ENCODE peak calls at places on chromosomes 11 and 22, in eight cellular contexts. Z, M, N, H, S, X, O and D are unnamed samples.
A peak's percentile ranks its signal among the peaks of the same experiment; 100 is the strongest.

GRCh38 chr22:24427500-24428164 is at the start of gene ADORA2A:
- DNase-seq in Z (peak; percentile 90), M (no peak), N (peak; percentile 95), H (peak; percentile 18), S (no peak), X (peak; percentile 72), O (no peak), D (no peak)

GRCh38 chr11:112614605-112615004 is 346.6 kb upstream of the NCAM1 start:
- DNase-seq in Z (no peak), M (no peak), N (no peak), H (no peak), S (no peak), X (no peak), O (no peak), D (no peak)

GRCh38 chr22:31148516-31148915 is 8.2 kb upstream of the PLA2G3 start:
- DNase-seq in Z (no peak), M (peak; percentile 24), N (no peak), H (no peak), S (no peak), X (no peak), O (peak; percentile 45), D (no peak)

GRCh38 chr22:38401336-38402084 is 53.5 kb downstream of the KCNJ4 start:
- DNase-seq in Z (no peak), M (peak; percentile 9), N (no peak), H (no peak), S (no peak), X (no peak), O (no peak), D (no peak)

GRCh38 chr22:50175191-50175461 is 4.6 kb downstream of the PANX2 start:
- DNase-seq in Z (no peak), M (no peak), N (no peak), H (no peak), S (no peak), X (no peak), O (no peak), D (no peak)

GRCh38 chr11:121282376-121282775 is 10.2 kb upstream of the SC5D start:
- DNase-seq in Z (no peak), M (no peak), N (no peak), H (no peak), S (no peak), X (no peak), O (no peak), D (no peak)

GRCh38 chr11:100719362-100719761 is 32.3 kb downstream of the ARHGAP42 start:
- DNase-seq in Z (no peak), M (peak; percentile 14), N (no peak), H (peak; percentile 61), S (no peak), X (no peak), O (peak; percentile 54), D (no peak)

GRCh38 chr11:13043912-13044628 is 35.0 kb downstream of the RASSF10 start:
- DNase-seq in Z (no peak), M (no peak), N (no peak), H (no peak), S (no peak), X (no peak), O (no peak), D (no peak)

GRCh38 chr11:127628463-127628785 is 627.9 kb upstream of the KIRREL3 start:
- DNase-seq in Z (no peak), M (no peak), N (no peak), H (no peak), S (no peak), X (no peak), O (no peak), D (no peak)

GRCh38 chr11:11073996-11074395 is 216.1 kb upstream of the ZBED5 start:
- DNase-seq in Z (no peak), M (no peak), N (no peak), H (no peak), S (no peak), X (no peak), O (no peak), D (no peak)

GRCh38 chr11:75474878-75475766 is 42.1 kb upstream of the KLHL35 start:
- DNase-seq in Z (peak; percentile 79), M (peak; percentile 56), N (peak; percentile 37), H (peak; percentile 50), S (peak; percentile 67), X (peak; percentile 67), O (peak; percentile 29), D (peak; percentile 26)

GRCh38 chr22:47966316-47966715 is 1203.9 kb downstream of the TBC1D22A start:
- DNase-seq in Z (no peak), M (no peak), N (no peak), H (no peak), S (no peak), X (no peak), O (no peak), D (no peak)

GRCh38 chr22:21104126-21104691 is 58.5 kb downstream of the LRRC74B start:
- DNase-seq in Z (no peak), M (no peak), N (no peak), H (no peak), S (no peak), X (no peak), O (no peak), D (no peak)

GRCh38 chr11:66845876-66846212 is 2.6 kb downstream of the RCE1 start:
- DNase-seq in Z (no peak), M (no peak), N (no peak), H (no peak), S (peak; percentile 39), X (no peak), O (no peak), D (no peak)

GRCh38 chr22:29456211-29456671 is 17.9 kb downstream of the RFPL1 start:
- DNase-seq in Z (no peak), M (no peak), N (no peak), H (no peak), S (no peak), X (no peak), O (peak; percentile 86), D (no peak)

GRCh38 chr22:16824718-16825687 is at the start of gene XKR3:
- DNase-seq in Z (peak; percentile 6), M (no peak), N (peak; percentile 43), H (no peak), S (no peak), X (no peak), O (no peak), D (no peak)

GRCh38 chr11:13033760-13034533 is 24.8 kb downstream of the RASSF10 start:
- DNase-seq in Z (no peak), M (no peak), N (no peak), H (no peak), S (no peak), X (no peak), O (no peak), D (no peak)

GRCh38 chr22:46652930-46653331 is 32.7 kb downstream of the GRAMD4 start:
- DNase-seq in Z (no peak), M (no peak), N (no peak), H (no peak), S (no peak), X (no peak), O (peak; percentile 25), D (no peak)

GRCh38 chr22:19802881-19803735 is 42.5 kb downstream of the TBX1 start:
- DNase-seq in Z (no peak), M (no peak), N (no peak), H (peak; percentile 17), S (no peak), X (no peak), O (no peak), D (no peak)

GRCh38 chr11:121336279-121336947 is 43.8 kb downstream of the SC5D start:
- DNase-seq in Z (no peak), M (no peak), N (no peak), H (no peak), S (no peak), X (no peak), O (no peak), D (no peak)

GRCh38 chr22:42758929-42759629 is 38.4 kb upstream of the A4GALT start:
- DNase-seq in Z (no peak), M (no peak), N (no peak), H (no peak), S (no peak), X (no peak), O (peak; percentile 84), D (no peak)

GRCh38 chr11:2203440-2204259 is 32.0 kb upstream of the TH start:
- DNase-seq in Z (no peak), M (no peak), N (no peak), H (no peak), S (no peak), X (no peak), O (no peak), D (no peak)

GRCh38 chr22:24069721-24070120 is 58.6 kb downstream of the CABIN1 start:
- DNase-seq in Z (no peak), M (no peak), N (peak; percentile 73), H (no peak), S (no peak), X (no peak), O (no peak), D (no peak)

GRCh38 chr22:39997939-39998726 is 3.4 kb downstream of the FAM83F start:
- DNase-seq in Z (no peak), M (no peak), N (no peak), H (peak; percentile 65), S (no peak), X (no peak), O (peak; percentile 47), D (no peak)

GRCh38 chr11:3128356-3129180 is 36.5 kb downstream of the OSBPL5 start:
- DNase-seq in Z (no peak), M (no peak), N (no peak), H (no peak), S (no peak), X (no peak), O (no peak), D (no peak)

GRCh38 chr11:3854977-3855807 is at the start of gene STIM1:
- DNase-seq in Z (peak; percentile 98), M (peak; percentile 96), N (peak; percentile 97), H (peak; percentile 98), S (peak; percentile 97), X (peak; percentile 93), O (peak; percentile 85), D (peak; percentile 94)

GRCh38 chr11:3201112-3201581 is 17.5 kb downstream of the MRGPRG start:
- DNase-seq in Z (no peak), M (no peak), N (no peak), H (no peak), S (no peak), X (no peak), O (no peak), D (peak; percentile 22)

GRCh38 chr11:126403039-126403438 is 47.6 kb downstream of the ST3GAL4 start:
- DNase-seq in Z (no peak), M (no peak), N (no peak), H (no peak), S (peak; percentile 71), X (no peak), O (no peak), D (no peak)